ENCODE peak calls at places on chromosomes 11 and 22, in eight cellular contexts. C is sigmoid colon, M is GM12878, T is Panc1, K is HCT116, D is suprapubic skin, E is stomach, O is esophagus muscularis mucosa. X is an unnamed sample.

GRCh38 chr11:68661697-68662603 is 22.4 kb upstream of the GAL start:
- DNase-seq in T (no peak), D (no peak), C (peak; percentile 60), K (no peak), E (no peak), O (no peak), M (no peak), X (no peak)

GRCh38 chr11:107018902-107019493 is 722 bp upstream of the GUCY1A2 start:
- DNase-seq in K (no peak), O (no peak), C (peak; percentile 66), D (peak; percentile 68), E (peak; percentile 52), T (no peak), M (no peak), X (no peak)

GRCh38 chr11:42524534-42525227 is 787.1 kb upstream of the API5 start:
- DNase-seq in M (peak; percentile 5), E (peak; percentile 45), K (no peak), D (peak; percentile 56), O (no peak), T (peak; percentile 47), C (peak; percentile 55), X (peak; percentile 52)

GRCh38 chr22:22076361-22076760 is 93.8 kb upstream of the TOP3B start:
- DNase-seq in T (no peak), C (no peak), K (no peak), E (no peak), O (no peak), M (no peak), D (no peak), X (no peak)

GRCh38 chr22:44212936-44213335 is 32.2 kb downstream of the PARVG start:
- DNase-seq in C (no peak), T (no peak), E (no peak), D (no peak), O (no peak), M (no peak), K (no peak), X (no peak)

GRCh38 chr11:70834277-70834940 is 418.0 kb downstream of the SHANK2 start:
- DNase-seq in C (no peak), D (no peak), O (no peak), T (no peak), E (no peak), K (no peak), M (no peak), X (no peak)

GRCh38 chr11:119990306-119991021 is 147.4 kb downstream of the TRIM29 start:
- DNase-seq in D (no peak), M (no peak), O (no peak), E (peak; percentile 64), K (no peak), T (no peak), C (no peak), X (no peak)

GRCh38 chr11:33160147-33160546 is 1.1 kb downstream of the CSTF3 start:
- DNase-seq in T (no peak), C (no peak), E (no peak), M (no peak), D (no peak), O (no peak), K (no peak), X (peak; percentile 31)

GRCh38 chr22:27370281-27370680 is 431.3 kb downstream of the MN1 start:
- DNase-seq in C (no peak), T (no peak), D (no peak), K (no peak), E (no peak), M (no peak), O (peak; percentile 80), X (peak; percentile 61)

GRCh38 chr11:57761301-57762234 is at the start of gene CTNND1:
- DNase-seq in D (peak; percentile 92), M (peak; percentile 77), O (peak; percentile 96), C (peak; percentile 97), E (peak; percentile 89), K (peak; percentile 95), T (peak; percentile 86), X (no peak)

GRCh38 chr11:133541331-133542095 is 9.2 kb upstream of the OPCML start:
- DNase-seq in T (no peak), K (no peak), C (no peak), E (no peak), M (no peak), D (no peak), O (no peak), X (no peak)

GRCh38 chr22:37996079-37996478 is 11.7 kb upstream of the SOX10 start:
- DNase-seq in K (no peak), M (no peak), D (no peak), E (no peak), O (no peak), T (no peak), C (no peak), X (no peak)

GRCh38 chr22:22928666-22929380 is 41.2 kb downstream of the IGLL5 start:
- DNase-seq in K (no peak), O (no peak), C (no peak), D (no peak), T (no peak), E (peak; percentile 38), M (peak; percentile 99), X (peak; percentile 97)

GRCh38 chr11:93728792-93729128 is 12.5 kb downstream of the TAF1D start:
- DNase-seq in K (no peak), D (no peak), T (no peak), E (no peak), M (no peak), C (no peak), O (no peak), X (no peak)

GRCh38 chr22:36374603-36375024 is 13.2 kb downstream of the MYH9 start:
- DNase-seq in T (no peak), E (peak; percentile 68), O (no peak), C (no peak), D (no peak), M (no peak), K (peak; percentile 80), X (no peak)

GRCh38 chr22:26406118-26406517 is 22.9 kb upstream of the ASPHD2 start:
- DNase-seq in D (no peak), T (no peak), K (no peak), O (no peak), C (no peak), E (no peak), M (no peak), X (no peak)

GRCh38 chr22:46397514-46397913 is 62.0 kb downstream of the TRMU start:
- DNase-seq in E (no peak), K (no peak), D (no peak), C (no peak), T (no peak), M (no peak), O (no peak), X (no peak)

GRCh38 chr11:6576471-6577373 is 26.7 kb downstream of the RRP8 start:
- DNase-seq in E (no peak), M (no peak), C (peak; percentile 83), K (no peak), T (no peak), D (no peak), O (peak; percentile 83), X (peak; percentile 17)
- TF ChIP-seq POLR2AphosphoS5 in E (no peak), M (no peak), C (peak; percentile 45), K (no peak), T (no peak), D (no peak), O (no peak), X (no peak)

GRCh38 chr11:12404461-12404860 is 27.1 kb downstream of the PARVA start:
- DNase-seq in C (peak; percentile 91), T (no peak), D (no peak), K (no peak), O (peak; percentile 89), E (no peak), M (no peak), X (no peak)
- H3K4me3 ChIP-seq in C (no peak overlapping the region), T (no peak overlapping the region), D (no peak overlapping the region), K (no peak overlapping the region), O (no peak overlapping the region), E (no peak overlapping the region), M (no peak overlapping the region), X (no peak overlapping the region)

DNA sequence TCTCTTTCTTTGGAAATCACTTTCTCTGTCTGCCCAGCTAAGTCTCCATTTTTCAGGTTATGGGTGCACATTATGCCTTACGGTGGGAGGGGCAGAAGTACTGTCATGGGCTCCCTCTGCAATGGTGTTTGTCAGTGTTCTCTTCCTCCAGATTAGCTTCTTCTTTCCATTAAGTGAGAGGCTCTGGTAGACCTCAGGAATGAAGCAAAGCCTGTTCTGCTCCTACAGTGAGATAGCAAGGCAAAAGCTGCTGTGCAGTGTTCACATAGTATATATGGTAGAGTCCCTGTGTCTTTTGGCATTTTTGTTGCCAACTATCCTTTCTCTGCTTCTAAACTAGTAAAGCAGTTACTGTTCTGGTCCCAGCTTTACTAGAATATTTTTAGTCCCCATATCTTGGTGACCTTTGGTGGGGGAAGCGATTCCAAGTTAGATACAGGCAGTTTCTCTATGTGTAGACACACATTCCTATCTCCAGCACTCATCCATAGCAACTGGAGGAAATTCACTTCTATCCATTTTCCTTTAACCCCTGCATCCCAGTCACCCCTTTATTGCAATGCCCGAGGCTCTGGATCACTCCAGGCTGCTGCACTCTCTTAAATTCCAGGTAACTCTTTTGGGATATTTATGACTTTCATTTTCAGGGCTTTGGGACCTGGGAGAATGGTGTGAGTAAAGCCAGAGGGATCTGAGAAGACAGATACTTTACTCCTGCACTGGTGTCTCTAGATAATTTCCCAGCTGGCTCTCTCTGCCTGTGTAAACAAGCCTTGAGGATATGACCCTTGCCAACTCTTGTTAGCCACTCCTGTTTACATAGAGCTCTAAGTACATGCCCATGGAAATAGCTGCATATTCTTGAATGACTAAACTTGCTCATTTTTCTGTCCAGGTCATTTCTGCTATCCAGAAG is 3.9 kb upstream of the TRIM34 start:
- DNase-seq in C (no peak), K (no peak), M (no peak), E (no peak), O (no peak), T (peak; percentile 76), D (no peak), X (no peak)
- TF ChIP-seq POLR2AphosphoS5 in C (peak; percentile 65), K (no peak), M (no peak), E (no peak), O (no peak), T (no peak), D (no peak), X (no peak)

GRCh38 chr11:122178795-122179194 is 62.8 kb upstream of the BLID start:
- DNase-seq in M (no peak), E (no peak), T (no peak), C (no peak), O (no peak), K (no peak), D (no peak), X (no peak)

GRCh38 chr11:122179966-122180365 is 64.0 kb upstream of the BLID start:
- DNase-seq in D (no peak), T (no peak), O (no peak), M (no peak), E (no peak), K (no peak), C (no peak), X (no peak)

GRCh38 chr11:122176651-122177050 is 60.6 kb upstream of the BLID start:
- DNase-seq in O (no peak), K (no peak), M (no peak), C (no peak), D (no peak), E (no peak), T (no peak), X (no peak)

GRCh38 chr11:122175316-122175715 is 59.3 kb upstream of the BLID start:
- DNase-seq in D (no peak), K (no peak), O (no peak), E (no peak), M (no peak), T (no peak), C (no peak), X (no peak)

DNA sequence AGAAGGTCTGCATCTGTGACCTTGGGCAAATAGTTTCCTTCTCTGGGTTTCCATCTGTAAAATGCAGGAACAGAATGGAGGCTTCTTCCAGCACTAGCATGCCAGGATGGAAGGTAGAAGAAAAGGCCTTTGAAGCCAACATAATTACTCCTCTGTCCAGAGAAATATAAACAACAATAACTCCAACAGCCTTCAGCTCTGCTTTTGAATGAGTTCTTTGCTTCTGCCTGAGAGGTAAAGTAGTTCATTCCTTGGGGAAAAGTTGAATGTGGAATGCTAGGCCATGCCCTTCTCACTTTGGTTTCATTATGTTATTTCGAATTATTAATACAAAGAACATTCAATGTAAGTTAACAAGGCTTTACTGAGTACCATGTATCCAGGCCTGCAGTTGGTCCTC is 61.2 kb upstream of the BLID start:
- DNase-seq in D (no peak), E (no peak), T (no peak), M (no peak), O (no peak), C (no peak), K (no peak), X (no peak)
- H3K4me3 ChIP-seq in D (no peak overlapping the region), E (no peak overlapping the region), T (no peak overlapping the region), M (no peak overlapping the region), O (no peak overlapping the region), C (no peak overlapping the region), K (no peak overlapping the region), X (no peak overlapping the region)

X was measured in HL-60.